ENCODE peak calls at places on chromosomes 6 and 20, in seven cellular contexts. E, Z, N, F, L, D and Q are unnamed samples.

GRCh38 chr6:11423072-11423471 is 114.5 kb upstream of the TMEM170B start:
- DNase-seq in E (no peak), Z (no peak), N (no peak), F (no peak), L (peak; percentile 55), D (no peak), Q (no peak)

GRCh38 chr6:79413562-79414002 is 123.6 kb downstream of the LCA5 start:
- DNase-seq in E (no peak), Z (peak; percentile 34), N (no peak), F (peak; percentile 51), L (peak; percentile 71), D (no peak), Q (no peak)

GRCh38 chr6:129936329-129937165 is 75.4 kb upstream of the TMEM244 start:
- DNase-seq in E (no peak), Z (peak; percentile 71), N (peak; percentile 81), F (peak; percentile 77), L (peak; percentile 78), D (peak; percentile 90), Q (peak; percentile 85)

GRCh38 chr6:136037246-136037884 is 185.9 kb downstream of the PDE7B start:
- DNase-seq in E (no peak), Z (no peak), N (no peak), F (no peak), L (no peak), D (no peak), Q (no peak)

GRCh38 chr20:24991897-24992419 is 593 bp downstream of the APMAP start:
- DNase-seq in E (peak; percentile 56), Z (peak; percentile 54), N (no peak), F (peak; percentile 13), L (peak; percentile 56), D (peak; percentile 50), Q (peak; percentile 53)

GRCh38 chr6:26250806-26251075 is 114.3 kb upstream of the BTN3A2 start:
- DNase-seq in E (no peak), Z (no peak), N (no peak), F (no peak), L (peak; percentile 40), D (no peak), Q (peak; percentile 59)

GRCh38 chr20:14332796-14333345 is 4.5 kb downstream of the FLRT3 start:
- DNase-seq in E (no peak), Z (peak; percentile 11), N (no peak), F (no peak), L (no peak), D (no peak), Q (peak; percentile 41)

GRCh38 chr6:112249489-112249888 is 4.9 kb downstream of the LAMA4 start:
- DNase-seq in E (no peak), Z (no peak), N (no peak), F (no peak), L (peak; percentile 80), D (no peak), Q (no peak)

GRCh38 chr6:117840541-117840983 is 66.5 kb upstream of the SLC35F1 start:
- DNase-seq in E (peak; percentile 14), Z (peak; percentile 48), N (peak; percentile 68), F (peak; percentile 65), L (peak; percentile 60), D (peak; percentile 84), Q (peak; percentile 70)

GRCh38 chr6:17281497-17282481 is 628 bp downstream of the RBM24 start:
- DNase-seq in E (peak; percentile 53), Z (no peak), N (no peak), F (no peak), L (peak; percentile 67), D (peak; percentile 66), Q (peak; percentile 72)

GRCh38 chr20:50332491-50332980 is 141.9 kb downstream of the CEBPB start:
- DNase-seq in E (no peak), Z (no peak), N (no peak), F (no peak), L (no peak), D (no peak), Q (no peak)

GRCh38 chr20:49928411-49929141 is 7.6 kb upstream of the RNF114 start:
- DNase-seq in E (peak; percentile 83), Z (peak; percentile 93), N (peak; percentile 78), F (peak; percentile 97), L (peak; percentile 89), D (peak; percentile 92), Q (peak; percentile 84)

GRCh38 chr20:20206788-20207187 is 154.5 kb downstream of the CFAP61 start:
- DNase-seq in E (no peak), Z (no peak), N (no peak), F (no peak), L (no peak), D (no peak), Q (no peak)

GRCh38 chr6:96499781-96500180 is 21.8 kb upstream of the UFL1 start:
- DNase-seq in E (no peak), Z (no peak), N (no peak), F (no peak), L (no peak), D (peak; percentile 2), Q (no peak)

GRCh38 chr6:4378319-4378996 is 243.1 kb upstream of the ECI2 start:
- DNase-seq in E (peak; percentile 10), Z (no peak), N (no peak), F (no peak), L (no peak), D (no peak), Q (no peak)

GRCh38 chr6:71533939-71534379 is 245.3 kb downstream of the OGFRL1 start:
- DNase-seq in E (peak; percentile 34), Z (peak; percentile 48), N (peak; percentile 3), F (peak; percentile 45), L (peak; percentile 54), D (peak; percentile 39), Q (no peak)

GRCh38 chr6:119938752-119939151 is 589.2 kb upstream of the MAN1A1 start:
- DNase-seq in E (no peak), Z (no peak), N (no peak), F (no peak), L (no peak), D (no peak), Q (no peak)

GRCh38 chr6:1315560-1316386 is 3.9 kb downstream of the FOXQ1 start:
- DNase-seq in E (no peak), Z (no peak), N (no peak), F (no peak), L (no peak), D (peak; percentile 21), Q (no peak)

GRCh38 chr6:13924146-13924948 is 405 bp upstream of the RNF182 start:
- DNase-seq in E (peak; percentile 94), Z (peak; percentile 74), N (no peak), F (peak; percentile 45), L (peak; percentile 84), D (peak; percentile 81), Q (peak; percentile 92)

GRCh38 chr6:33815854-33816253 is 12.1 kb upstream of the MLN start:
- DNase-seq in E (peak; percentile 87), Z (no peak), N (peak; percentile 32), F (peak; percentile 36), L (peak; percentile 29), D (peak; percentile 90), Q (peak; percentile 78)

GRCh38 chr20:44997171-44997570 is 30.9 kb downstream of the STK4 start:
- DNase-seq in E (no peak), Z (no peak), N (no peak), F (no peak), L (no peak), D (no peak), Q (no peak)

GRCh38 chr6:33912177-33912576 is 108.4 kb upstream of the MLN start:
- DNase-seq in E (no peak), Z (peak; percentile 29), N (no peak), F (no peak), L (no peak), D (no peak), Q (no peak)

GRCh38 chr6:15200087-15200486 is 45.8 kb upstream of the JARID2 start:
- DNase-seq in E (no peak), Z (no peak), N (no peak), F (no peak), L (no peak), D (no peak), Q (no peak)

GRCh38 chr6:134593887-134594286 is 276.0 kb upstream of the SGK1 start:
- DNase-seq in E (no peak), Z (no peak), N (no peak), F (no peak), L (no peak), D (no peak), Q (no peak)

GRCh38 chr6:85461806-85462185 is 11.9 kb downstream of the NT5E start:
- DNase-seq in E (no peak), Z (no peak), N (no peak), F (no peak), L (no peak), D (no peak), Q (no peak)

DNA sequence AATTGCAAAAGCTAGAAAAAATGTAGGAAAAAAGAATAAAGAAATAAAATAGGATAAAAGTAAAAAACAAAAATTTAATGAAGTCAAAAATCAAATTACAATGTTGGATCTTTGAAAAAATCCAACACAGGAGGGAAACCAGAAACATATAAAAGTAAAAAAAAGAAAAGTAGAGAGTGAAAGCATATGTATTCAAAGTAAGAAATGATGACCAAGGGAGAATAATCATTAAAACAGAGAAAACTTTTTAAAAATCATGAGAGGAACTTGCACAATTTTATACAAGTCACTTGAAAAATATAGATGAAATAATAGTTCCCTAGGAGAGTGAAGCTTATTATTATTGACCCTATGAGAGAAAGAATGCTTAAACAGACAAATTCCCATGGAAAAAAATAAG is 138.2 kb downstream of the COL21A1 start:
- DNase-seq in E (no peak), Z (no peak), N (no peak), F (no peak), L (no peak), D (no peak), Q (no peak)
- TF ChIP-seq EZH2phosphoT487 in E (no peak), Z (no peak), N (no peak), F (no peak), L (no peak), D (no peak), Q (no peak)

GRCh38 chr6:166633732-166634535 is 6.9 kb upstream of the RPS6KA2 start:
- DNase-seq in E (no peak), Z (no peak), N (no peak), F (peak; percentile 47), L (peak; percentile 25), D (no peak), Q (no peak)
- TF ChIP-seq EZH2phosphoT487 in E (no peak), Z (no peak), N (no peak), F (no peak), L (no peak), D (no peak), Q (no peak)

GRCh38 chr6:3296537-3297453 is 38.0 kb downstream of the PSMG4 start:
- DNase-seq in E (no peak), Z (no peak), N (no peak), F (peak; percentile 72), L (no peak), D (no peak), Q (no peak)
- TF ChIP-seq EZH2phosphoT487 in E (no peak), Z (no peak), N (no peak), F (no peak), L (no peak), D (no peak), Q (no peak)

DNA sequence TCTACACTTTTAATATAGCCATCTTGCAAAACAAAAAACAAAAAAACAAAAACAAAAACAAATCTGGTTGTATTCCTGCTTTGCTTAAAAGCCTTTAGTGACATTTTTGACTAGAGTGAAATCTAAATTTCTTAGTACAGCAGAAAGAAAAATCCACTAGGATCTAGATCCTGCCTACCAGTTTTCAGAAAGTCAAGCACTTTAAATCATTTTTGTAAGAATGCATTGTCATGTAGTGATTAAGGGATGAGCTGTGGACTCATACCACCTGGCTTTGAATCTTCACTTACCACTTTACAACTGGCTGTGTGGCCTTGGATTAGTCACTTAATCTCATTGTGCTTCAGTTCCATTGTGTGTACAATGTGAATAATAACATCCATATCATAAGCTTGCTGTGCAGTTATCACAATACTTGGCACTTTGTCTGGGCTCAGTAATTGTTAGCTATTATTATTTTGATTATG is 4.0 kb downstream of the MKKS start:
- DNase-seq in E (no peak), Z (no peak), N (no peak), F (peak; percentile 61), L (peak; percentile 68), D (no peak), Q (no peak)
- TF ChIP-seq EZH2phosphoT487 in E (no peak), Z (no peak), N (no peak), F (no peak), L (no peak), D (no peak), Q (no peak)